ENCODE peak calls at places on chromosomes 12 and 14, in nine cellular contexts. Q is fibroblast of mammary gland, B is tibial nerve, A is H9, G is hepatocyte, I is GM20000, W is HCT116, N is fibroblast of the aortic adventitia, R is progenitor cell of endocrine pancreas. X is an unnamed sample.

GRCh38 chr14:51211149-51211548 is 28.9 kb upstream of the TMX1 start:
- DNase-seq in Q (peak), B (no peak), A (no peak), G (no peak), I (no peak), W (no peak), N (peak), R (no peak), X (no peak)

GRCh38 chr12:31491819-31492598 is 98.9 kb downstream of the DENND5B start:
- DNase-seq in Q (peak), B (no peak), A (no peak), G (peak), I (no peak), W (peak), N (peak), R (no peak), X (peak)

GRCh38 chr12:108801736-108802665 is 55.4 kb downstream of the SSH1 start:
- DNase-seq in Q (peak), B (peak), A (peak), G (peak), I (no peak), W (no peak), N (peak), R (no peak), X (no peak)

GRCh38 chr12:50174971-50175715 is 8.0 kb upstream of the CERS5 start:
- DNase-seq in Q (peak), B (no peak), A (no peak), G (peak), I (peak), W (peak), N (peak), R (no peak), X (peak)

GRCh38 chr14:100304825-100305445 is 1.3 kb downstream of the SLC25A29 start:
- DNase-seq in Q (peak), B (no peak), A (peak), G (peak), I (no peak), W (no peak), N (peak), R (peak), X (no peak)

GRCh38 chr12:127355061-127355820 is 911.7 kb upstream of the TMEM132C start:
- DNase-seq in Q (peak), B (no peak), A (peak), G (peak), I (no peak), W (no peak), N (peak), R (no peak), X (no peak)

GRCh38 chr12:65637150-65637549 is 187.1 kb upstream of the HMGA2 start:
- DNase-seq in Q (no peak), B (no peak), A (no peak), G (no peak), I (no peak), W (no peak), N (no peak), R (no peak), X (no peak)

GRCh38 chr12:99212275-99212674 is 435.3 kb upstream of the GARIN6 start:
- DNase-seq in Q (no peak), B (no peak), A (no peak), G (peak), I (no peak), W (no peak), N (no peak), R (no peak), X (no peak)

GRCh38 chr12:113039911-113040425 is 16.6 kb upstream of the DTX1 start:
- DNase-seq in Q (peak), B (no peak), A (no peak), G (no peak), I (no peak), W (no peak), N (no peak), R (no peak), X (no peak)

GRCh38 chr12:68998036-68998435 is 65.1 kb upstream of the CPM start:
- DNase-seq in Q (no peak), B (no peak), A (no peak), G (no peak), I (no peak), W (no peak), N (no peak), R (no peak), X (no peak)

GRCh38 chr12:121009744-121010143 is 6.5 kb downstream of the C12orf43 start:
- DNase-seq in Q (peak), B (no peak), A (peak), G (peak), I (no peak), W (peak), N (peak), R (peak), X (no peak)

GRCh38 chr12:75183967-75184366 is 25.7 kb downstream of the KCNC2 start:
- DNase-seq in Q (no peak), B (no peak), A (no peak), G (no peak), I (no peak), W (no peak), N (no peak), R (no peak), X (no peak)

GRCh38 chr14:21671371-21671770 is 2.2 kb downstream of the OR4E1 start:
- DNase-seq in Q (no peak), B (no peak), A (no peak), G (no peak), I (no peak), W (no peak), N (no peak), R (no peak), X (no peak)

GRCh38 chr14:93430889-93431670 is at the start of gene UNC79:
- DNase-seq in Q (peak), B (no peak), A (peak), G (peak), I (no peak), W (no peak), N (peak), R (peak), X (no peak)

GRCh38 chr12:89706551-89707348 is 1.9 kb downstream of the ATP2B1 start:
- DNase-seq in Q (peak), B (no peak), A (no peak), G (peak), I (no peak), W (no peak), N (no peak), R (no peak), X (no peak)

GRCh38 chr12:11814362-11814761 is 164.9 kb downstream of the ETV6 start:
- DNase-seq in Q (peak), B (no peak), A (no peak), G (peak), I (no peak), W (no peak), N (peak), R (no peak), X (no peak)

GRCh38 chr12:58966939-58967338 is 46.6 kb upstream of the LRIG3 start:
- DNase-seq in Q (peak), B (no peak), A (no peak), G (no peak), I (no peak), W (no peak), N (peak), R (no peak), X (no peak)

GRCh38 chr12:120290541-120291312 is 976 bp downstream of the RNU4-2 start:
- DNase-seq in Q (peak), B (no peak), A (peak), G (peak), I (no peak), W (no peak), N (no peak), R (no peak), X (no peak)

GRCh38 chr12:90987101-90987500 is 17.7 kb downstream of the EPYC start:
- DNase-seq in Q (no peak), B (no peak), A (no peak), G (no peak), I (no peak), W (no peak), N (peak), R (no peak), X (no peak)

GRCh38 chr14:89401783-89402182 is 15.2 kb downstream of the FOXN3 start:
- DNase-seq in Q (no peak), B (no peak), A (no peak), G (no peak), I (no peak), W (no peak), N (no peak), R (no peak), X (no peak)

GRCh38 chr14:100106260-100106659 is 41.0 kb downstream of the EVL start:
- DNase-seq in Q (no peak), B (no peak), A (no peak), G (no peak), I (no peak), W (no peak), N (no peak), R (no peak), X (no peak)

GRCh38 chr12:65881965-65882413 is 57.7 kb downstream of the HMGA2 start:
- DNase-seq in Q (peak), B (peak), A (peak), G (peak), I (peak), W (no peak), N (peak), R (no peak), X (no peak)

GRCh38 chr14:32576088-32576795 is 247.1 kb downstream of the AKAP6 start:
- DNase-seq in Q (peak), B (no peak), A (peak), G (peak), I (peak), W (peak), N (peak), R (peak), X (no peak)

GRCh38 chr12:95473440-95473946 is 459 bp upstream of the METAP2 start:
- DNase-seq in Q (peak), B (peak), A (peak), G (peak), I (peak), W (peak), N (peak), R (no peak), X (no peak)

GRCh38 chr12:109116611-109116949 is 193 bp downstream of the ACACB start:
- DNase-seq in Q (no peak), B (no peak), A (no peak), G (no peak), I (no peak), W (no peak), N (no peak), R (no peak), X (no peak)

DNA sequence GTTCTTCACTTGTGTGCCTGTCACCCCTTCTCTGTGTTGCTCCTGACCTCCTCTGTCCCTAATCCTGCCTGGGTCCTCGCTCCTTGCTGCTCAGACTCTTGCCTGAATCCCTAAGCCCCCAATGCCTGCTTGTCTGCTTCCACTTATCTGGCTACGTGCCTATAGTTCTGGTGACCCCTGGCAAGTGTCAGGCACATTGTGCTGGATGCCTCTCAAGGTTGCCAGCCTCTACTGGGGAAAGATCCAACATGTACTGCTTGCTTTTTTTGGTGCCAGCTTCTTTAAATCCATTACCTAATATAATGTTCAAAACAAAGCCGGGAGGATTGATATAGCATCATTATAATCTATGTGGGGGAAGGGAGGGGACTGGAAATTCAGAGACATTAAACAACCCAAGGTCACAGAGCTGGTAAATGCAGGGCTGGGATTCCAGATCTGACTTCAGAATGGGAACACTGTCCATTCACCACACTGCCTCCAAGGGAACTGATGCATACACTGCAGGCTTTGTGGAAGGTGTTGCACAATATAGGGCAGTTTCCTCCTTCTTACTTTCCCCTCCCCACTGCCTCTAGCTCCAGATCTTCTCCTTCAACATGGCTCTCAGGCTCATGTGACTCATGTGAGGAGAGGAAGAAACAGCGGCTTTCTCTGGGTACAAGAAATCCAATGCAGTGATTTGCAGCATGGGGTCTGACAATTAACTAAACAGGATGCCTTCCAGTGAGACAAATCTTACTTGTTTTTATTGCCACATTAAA is 447.8 kb upstream of the CCDC196 start:
- DNase-seq in Q (peak), B (no peak), A (no peak), G (peak), I (no peak), W (no peak), N (peak), R (no peak), X (peak)
- TF ChIP-seq CTCF in Q (no peak), B (peak), A (no peak), G (no peak), I (no peak), W (no peak), N (peak), R (no peak), X (no peak)

DNA sequence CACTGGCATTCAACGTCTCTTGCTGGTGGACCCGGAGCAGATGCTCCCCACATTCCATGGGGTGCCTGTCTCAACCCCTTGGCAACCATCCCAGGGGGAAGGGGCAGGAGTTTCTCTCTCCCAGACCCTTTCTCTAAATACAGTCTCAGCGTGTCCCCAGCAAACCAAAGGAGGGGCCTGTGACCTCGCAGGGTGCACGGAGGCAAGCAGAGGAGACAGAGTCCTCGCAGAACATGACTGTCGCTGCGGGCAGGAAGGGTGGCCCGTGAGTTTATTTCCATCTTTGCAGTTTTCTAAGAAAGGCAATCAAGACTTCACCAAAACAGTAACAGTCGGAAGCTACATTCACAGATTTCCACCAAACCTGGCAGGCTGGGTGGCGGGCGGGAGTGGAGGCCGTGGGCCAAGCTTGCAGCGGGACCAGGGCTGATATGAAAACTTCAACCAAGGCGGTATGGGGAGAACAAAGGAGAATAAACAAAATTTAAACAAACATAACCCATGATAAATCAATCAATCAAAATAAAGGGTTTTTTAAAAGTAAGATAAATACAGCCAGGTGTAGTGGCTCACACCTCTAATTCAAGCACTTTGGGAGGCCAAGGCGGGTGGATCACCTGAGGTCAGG is 18.6 kb downstream of the BRF1 start:
- DNase-seq in Q (no peak), B (no peak), A (no peak), G (no peak), I (no peak), W (no peak), N (no peak), R (no peak), X (no peak)
- TF ChIP-seq CTCF in Q (no peak), B (no peak), A (peak), G (no peak), I (no peak), W (no peak), N (no peak), R (no peak), X (no peak)

GRCh38 chr14:91506226-91506625 is 3.9 kb downstream of the PPP4R3A start:
- DNase-seq in Q (no peak), B (no peak), A (no peak), G (no peak), I (no peak), W (no peak), N (no peak), R (no peak), X (no peak)

GRCh38 chr14:91496790-91497189 is 13.3 kb downstream of the PPP4R3A start:
- DNase-seq in Q (no peak), B (no peak), A (no peak), G (no peak), I (no peak), W (no peak), N (no peak), R (no peak), X (no peak)

GRCh38 chr14:91501348-91501747 is 8.8 kb downstream of the PPP4R3A start:
- DNase-seq in Q (no peak), B (no peak), A (no peak), G (no peak), I (no peak), W (no peak), N (no peak), R (no peak), X (no peak)

GRCh38 chr14:91503000-91503504 is 7.1 kb downstream of the PPP4R3A start:
- DNase-seq in Q (no peak), B (no peak), A (no peak), G (no peak), I (no peak), W (no peak), N (no peak), R (no peak), X (no peak)

DNA sequence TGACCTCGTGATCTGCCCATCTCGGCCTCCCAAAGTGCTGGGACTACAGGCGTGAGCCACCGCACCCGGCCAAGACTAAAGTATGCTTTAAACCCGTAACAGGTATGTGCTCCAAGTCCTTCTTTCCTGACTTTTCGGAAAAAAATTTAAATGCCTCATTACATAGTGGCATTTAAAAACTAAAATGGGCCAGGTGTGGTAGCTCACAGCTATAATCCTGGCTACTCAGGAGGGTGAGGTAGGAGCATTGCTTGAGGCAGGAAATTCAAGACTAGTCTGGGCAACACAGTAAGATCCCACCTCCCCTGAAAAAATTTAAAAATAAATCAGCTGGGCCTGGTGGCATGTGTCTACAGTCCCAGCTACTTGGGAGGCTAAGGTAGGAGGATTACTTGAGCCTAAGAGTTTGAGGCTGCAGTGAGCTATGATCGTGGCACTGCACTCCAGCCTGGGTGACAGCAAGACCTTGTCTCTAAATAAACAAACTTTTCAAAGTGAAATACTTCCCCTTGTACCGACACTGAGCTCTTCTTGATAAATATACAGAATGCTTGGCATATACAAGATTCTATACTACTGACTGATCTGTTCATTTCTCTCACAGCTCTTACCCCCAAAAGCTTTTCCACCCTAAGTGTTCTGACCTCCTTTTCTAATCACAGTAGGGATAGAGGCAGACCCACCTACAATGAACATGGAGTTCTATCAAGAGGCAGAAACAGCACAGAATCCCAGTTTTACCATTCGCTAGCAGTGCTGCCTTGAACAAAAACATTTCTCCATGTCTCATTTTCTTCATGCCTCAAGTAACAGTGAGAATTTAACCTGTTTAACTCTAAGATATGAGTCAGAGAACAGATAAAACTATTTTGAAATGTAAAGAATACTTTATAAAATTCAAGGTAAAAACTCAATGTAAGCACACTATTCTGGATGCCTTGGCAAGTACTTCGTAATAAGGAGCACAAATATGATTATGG is 7.9 kb downstream of the PPP4R3A start:
- DNase-seq in Q (no peak), B (no peak), A (no peak), G (no peak), I (no peak), W (no peak), N (no peak), R (no peak), X (no peak)
- TF ChIP-seq CTCF in Q (no peak), B (no peak), A (no peak), G (no peak), I (no peak), W (no peak), N (no peak), R (no peak), X (no peak)

GRCh38 chr14:49897965-49898364 is 5.1 kb downstream of the ARF6 start:
- DNase-seq in Q (no peak), B (no peak), A (no peak), G (no peak), I (no peak), W (no peak), N (no peak), R (no peak), X (no peak)

GRCh38 chr14:49895480-49895879 is 2.6 kb downstream of the ARF6 start:
- DNase-seq in Q (peak), B (no peak), A (no peak), G (no peak), I (no peak), W (no peak), N (no peak), R (no peak), X (no peak)

GRCh38 chr14:49897414-49897813 is 4.5 kb downstream of the ARF6 start:
- DNase-seq in Q (no peak), B (no peak), A (no peak), G (no peak), I (no peak), W (no peak), N (no peak), R (no peak), X (no peak)

GRCh38 chr14:49898485-49898884 is 5.6 kb downstream of the ARF6 start:
- DNase-seq in Q (no peak), B (no peak), A (no peak), G (no peak), I (no peak), W (no peak), N (no peak), R (no peak), X (no peak)

DNA sequence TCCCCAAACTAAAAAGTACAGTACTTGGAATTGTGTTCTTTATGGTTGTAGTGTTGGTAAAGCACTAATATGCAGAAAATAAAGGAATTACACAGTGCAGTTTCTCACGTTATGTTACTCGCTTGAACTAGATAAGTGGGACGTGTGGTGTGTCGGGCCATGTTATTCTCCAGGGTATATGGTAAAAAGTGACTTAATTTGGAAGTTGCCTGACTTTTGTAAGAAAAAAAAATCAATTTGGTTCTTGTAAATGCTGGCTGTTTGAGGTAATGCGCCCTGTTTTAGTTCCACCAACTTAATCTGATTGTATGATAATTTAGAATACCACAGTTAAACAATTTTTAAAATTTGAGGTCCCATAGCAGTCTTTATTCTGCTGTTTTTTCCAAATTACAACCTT is 4.1 kb downstream of the ARF6 start:
- DNase-seq in Q (no peak), B (no peak), A (no peak), G (no peak), I (no peak), W (no peak), N (no peak), R (no peak), X (no peak)
- TF ChIP-seq CTCF in Q (no peak), B (no peak), A (peak), G (no peak), I (no peak), W (no peak), N (no peak), R (no peak), X (no peak)

DNA sequence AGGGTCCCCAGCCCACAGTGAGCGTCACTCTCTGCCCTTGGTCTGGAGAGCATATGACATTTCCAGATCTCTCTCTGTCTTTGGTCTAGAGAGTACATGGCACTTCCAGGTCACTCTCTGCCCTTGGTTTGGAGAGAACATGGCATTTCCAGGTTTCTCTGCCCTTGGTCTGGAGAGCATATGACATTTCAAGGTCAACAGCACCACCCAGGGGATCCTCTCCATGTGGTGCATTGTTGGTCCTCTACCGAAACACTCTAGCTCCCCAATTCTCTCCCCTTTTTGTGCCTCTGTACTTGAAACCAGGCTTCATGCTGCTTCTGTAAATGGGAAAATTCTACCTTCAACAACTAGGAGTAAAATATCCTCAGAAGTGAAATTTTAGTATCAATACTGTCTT is 399.4 kb downstream of the NELL2 start:
- DNase-seq in Q (no peak), B (no peak), A (no peak), G (no peak), I (no peak), W (no peak), N (no peak), R (no peak), X (no peak)
- TF ChIP-seq CTCF in Q (no peak), B (no peak), A (no peak), G (no peak), I (no peak), W (no peak), N (no peak), R (no peak), X (no peak)

GRCh38 chr12:44101470-44101869 is 265.6 kb downstream of the TMEM117 start:
- DNase-seq in Q (no peak), B (no peak), A (no peak), G (no peak), I (no peak), W (no peak), N (no peak), R (no peak), X (no peak)
- TF ChIP-seq CTCF in Q (no peak), B (no peak), A (no peak), G (no peak), I (no peak), W (no peak), N (no peak), R (no peak), X (no peak)